ENCODE peak calls at places on chromosomes 5 and 9, in five cellular contexts. C, D, J, N and Q are unnamed samples.

GRCh38 chr5:158857376-158857775 is 242.3 kb downstream of the EBF1 start:
- DNase-seq in C (no peak), N (no peak), J (no peak), D (no peak), Q (no peak)

GRCh38 chr9:14710804-14711203 is 11.7 kb downstream of the CER1 start:
- DNase-seq in C (no peak), J (no peak), D (no peak), N (peak), Q (no peak)

GRCh38 chr5:178201927-178202235 is 2.5 kb upstream of the HNRNPAB start:
- DNase-seq in C (no peak), D (no peak), J (no peak), N (no peak), Q (no peak)

GRCh38 chr9:69891696-69892095 is 71.1 kb downstream of the CFAP95 start:
- DNase-seq in N (no peak), J (no peak), D (no peak), C (no peak), Q (no peak)

GRCh38 chr5:163867738-163868137 is 362.3 kb downstream of the MAT2B start:
- DNase-seq in C (no peak), J (no peak), N (no peak), D (no peak), Q (no peak)

GRCh38 chr5:92945630-92946097 is 635.4 kb downstream of the NR2F1-AS1 start:
- DNase-seq in N (peak), D (no peak), C (no peak), J (no peak), Q (no peak)

GRCh38 chr9:36503172-36504153 is 69.2 kb upstream of the MELK start:
- DNase-seq in C (no peak), D (no peak), N (no peak), J (no peak), Q (no peak)

GRCh38 chr9:93200449-93200742 is 16.5 kb downstream of the WNK2 start:
- DNase-seq in C (no peak), J (no peak), D (no peak), N (no peak), Q (no peak)

GRCh38 chr9:6640268-6641072 is 5.1 kb downstream of the GLDC start:
- DNase-seq in N (no peak), D (no peak), J (no peak), C (no peak), Q (no peak)